ENCODE peak calls at places on chromosome 16, in six cellular contexts. D is stimulated activated CD4-positive, alpha-beta T cell treated with anti-CD3 and anti-CD28 coated beads, Interleukin-1b, Interleukin-23, amount 100 ng/mL, for 24 hours; N is iPS-NIHi11; E is fibroblast of gingiva; R is tibial artery; H is heart right ventricle. X is an unnamed sample.

GRCh38 chr16:106623-107324 is 28.7 kb downstream of the MPG start:
- DNase-seq in D (no peak), N (peak; percentile 84), E (peak; percentile 76), R (peak; percentile 76), H (peak; percentile 53), X (no peak)

GRCh38 chr16:85662976-85663830 is 25.6 kb downstream of the GINS2 start:
- DNase-seq in D (no peak), N (no peak), E (no peak), R (no peak), H (no peak), X (peak; percentile 28)

GRCh38 chr16:81546781-81547180 is 102.2 kb downstream of the CMIP start:
- DNase-seq in D (no peak), N (no peak), E (no peak), R (no peak), H (no peak), X (no peak)

GRCh38 chr16:24609740-24610420 is 70.5 kb downstream of the RBBP6 start:
- DNase-seq in D (peak; percentile 3), N (peak; percentile 68), E (peak; percentile 36), R (peak; percentile 65), H (peak; percentile 11), X (peak; percentile 53)

GRCh38 chr16:52453661-52454060 is 93.3 kb downstream of the TOX3 start:
- DNase-seq in D (no peak), N (no peak), E (no peak), R (no peak), H (no peak), X (no peak)

GRCh38 chr16:68539704-68540370 is 746 bp downstream of the ZFP90 start:
- DNase-seq in D (no peak), N (no peak), E (no peak), R (no peak), H (no peak), X (no peak)

GRCh38 chr16:52500963-52501362 is 46.0 kb downstream of the TOX3 start:
- DNase-seq in D (no peak), N (no peak), E (no peak), R (no peak), H (no peak), X (no peak)

GRCh38 chr16:12470311-12471229 is 333.1 kb downstream of the CPPED1 start:
- DNase-seq in D (no peak), N (no peak), E (no peak), R (peak; percentile 75), H (peak; percentile 69), X (no peak)

GRCh38 chr16:57316390-57317017 is 32.0 kb upstream of the PLLP start:
- DNase-seq in D (no peak), N (no peak), E (peak; percentile 89), R (peak; percentile 90), H (peak; percentile 79), X (no peak)

GRCh38 chr16:27690604-27691003 is 140.7 kb downstream of the KATNIP start:
- DNase-seq in D (peak; percentile 2), N (peak; percentile 64), E (no peak), R (no peak), H (no peak), X (no peak)

GRCh38 chr16:2836646-2837508 is 6.8 kb downstream of the ZG16B start:
- DNase-seq in D (no peak), N (no peak), E (no peak), R (no peak), H (no peak), X (no peak)

GRCh38 chr16:89096768-89097527 is 3.3 kb downstream of the ACSF3 start:
- DNase-seq in D (peak; percentile 63), N (no peak), E (no peak), R (no peak), H (no peak), X (no peak)

GRCh38 chr16:4371481-4372314 is at the start of gene VASN:
- DNase-seq in D (peak; percentile 57), N (peak; percentile 98), E (peak; percentile 74), R (peak; percentile 94), H (peak; percentile 80), X (peak; percentile 72)

GRCh38 chr16:79372504-79373184 is 227.9 kb downstream of the MAF start:
- DNase-seq in D (peak; percentile 29), N (no peak), E (no peak), R (no peak), H (no peak), X (no peak)

GRCh38 chr16:67158637-67159600 is 790 bp downstream of the TRADD start:
- DNase-seq in D (peak; percentile 78), N (no peak), E (no peak), R (no peak), H (no peak), X (no peak)

GRCh38 chr16:9258423-9259051 is 167.1 kb downstream of the HAPSTR1 start:
- DNase-seq in D (no peak), N (peak; percentile 79), E (no peak), R (no peak), H (peak; percentile 13), X (no peak)

GRCh38 chr16:55494994-55495421 is 13.9 kb upstream of the LPCAT2 start:
- DNase-seq in D (no peak), N (peak; percentile 46), E (peak; percentile 85), R (no peak), H (peak; percentile 68), X (no peak)

GRCh38 chr16:90077757-90078593 is 844 bp upstream of the PRDM7 start:
- DNase-seq in D (no peak), N (peak; percentile 18), E (peak; percentile 8), R (no peak), H (no peak), X (peak; percentile 32)

GRCh38 chr16:52727878-52728277 is 180.9 kb upstream of the TOX3 start:
- DNase-seq in D (no peak), N (no peak), E (no peak), R (no peak), H (no peak), X (no peak)

GRCh38 chr16:19163215-19163614 is 4.8 kb upstream of the SYT17 start:
- DNase-seq in D (no peak), N (no peak), E (no peak), R (no peak), H (no peak), X (no peak)

GRCh38 chr16:11225677-11226549 is 30.1 kb downstream of the SOCS1 start:
- DNase-seq in D (no peak), N (no peak), E (no peak), R (no peak), H (no peak), X (no peak)

GRCh38 chr16:66274335-66275110 is 92.0 kb upstream of the CDH5 start:
- DNase-seq in D (no peak), N (no peak), E (peak; percentile 61), R (no peak), H (no peak), X (no peak)

X was measured in breast epithelium.